ENCODE peak calls at places on chromosomes 3 and 15, in nine cellular contexts. K, Q, Y, C, I, R, G, U and D are unnamed samples.

GRCh38 chr15:39874890-39875549 is 45.0 kb downstream of the GPR176 start:
- DNase-seq in Q (no peak), R (peak), K (peak), C (no peak), U (peak), I (no peak), G (peak), Y (no peak), D (no peak)

GRCh38 chr15:40354408-40355171 is 3.4 kb upstream of the DISP2 start:
- DNase-seq in G (no peak), Y (no peak), I (no peak), Q (no peak), R (no peak), U (peak), K (peak), C (no peak), D (no peak)

GRCh38 chr15:32642667-32643425 is 1.3 kb downstream of the SCG5 start:
- DNase-seq in Y (no peak), G (no peak), U (no peak), I (no peak), K (no peak), C (no peak), Q (no peak), R (no peak), D (no peak)

GRCh38 chr3:142863010-142863787 is 25.7 kb downstream of the PCOLCE2 start:
- DNase-seq in U (no peak), K (peak), G (no peak), C (no peak), Q (no peak), R (no peak), I (no peak), Y (no peak), D (no peak)

GRCh38 chr3:64594129-64594528 is 93.7 kb downstream of the ADAMTS9 start:
- DNase-seq in U (no peak), Q (no peak), G (no peak), Y (no peak), R (no peak), K (no peak), I (no peak), C (peak), D (no peak)

GRCh38 chr3:28761380-28761779 is 412.8 kb upstream of the AZI2 start:
- DNase-seq in I (no peak), R (no peak), C (no peak), K (no peak), G (no peak), U (no peak), Y (no peak), Q (no peak), D (no peak)

GRCh38 chr3:102528727-102529126 is 93.9 kb downstream of the ZPLD1 start:
- DNase-seq in Q (no peak), U (no peak), G (no peak), R (no peak), I (no peak), C (no peak), K (no peak), Y (no peak), D (no peak)

GRCh38 chr3:103083848-103084631 is 649.2 kb downstream of the ZPLD1 start:
- DNase-seq in Q (no peak), G (no peak), U (no peak), C (no peak), Y (no peak), R (no peak), I (no peak), K (no peak), D (no peak)

GRCh38 chr3:72171461-72171860 is 386.5 kb upstream of the PROK2 start:
- DNase-seq in Q (no peak), C (no peak), K (no peak), Y (no peak), I (no peak), R (no peak), G (no peak), U (peak), D (no peak)

GRCh38 chr3:195180490-195181106 is 90.4 kb downstream of the XXYLT1 start:
- DNase-seq in K (no peak), R (no peak), Q (no peak), C (no peak), U (no peak), I (no peak), G (no peak), Y (no peak), D (no peak)

GRCh38 chr3:42014949-42015533 is 53.1 kb upstream of the ULK4 start:
- DNase-seq in C (peak), Q (no peak), R (peak), I (no peak), Y (no peak), G (peak), U (peak), K (peak), D (no peak)

GRCh38 chr3:179688847-179689246 is 36.0 kb downstream of the USP13 start:
- DNase-seq in G (no peak), C (no peak), R (no peak), U (peak), Q (no peak), I (no peak), K (peak), Y (no peak), D (no peak)

GRCh38 chr3:129911261-129911861 is 17.9 kb upstream of the TMCC1 start:
- DNase-seq in R (no peak), I (no peak), C (no peak), U (no peak), Q (no peak), Y (no peak), K (no peak), G (no peak), D (no peak)

GRCh38 chr3:195140816-195141793 is 129.9 kb downstream of the XXYLT1 start:
- DNase-seq in G (no peak), R (no peak), K (no peak), C (no peak), Q (no peak), Y (no peak), I (no peak), U (no peak), D (no peak)

GRCh38 chr3:160869825-160870224 is 113.8 kb downstream of the PPM1L start:
- DNase-seq in G (no peak), U (peak), I (no peak), Y (no peak), K (peak), Q (no peak), C (no peak), R (no peak), D (no peak)

GRCh38 chr15:28127036-28127435 is 27.9 kb upstream of the OCA2 start:
- DNase-seq in U (no peak), R (no peak), Q (no peak), I (no peak), G (no peak), K (no peak), Y (no peak), C (no peak), D (no peak)

GRCh38 chr15:85336870-85337269 is 43.5 kb upstream of the AKAP13 start:
- DNase-seq in K (no peak), R (no peak), Q (no peak), G (no peak), C (no peak), I (no peak), U (no peak), Y (no peak), D (no peak)

GRCh38 chr3:32220006-32220405 is 18.5 kb upstream of the CMTM8 start:
- DNase-seq in C (no peak), R (no peak), Y (no peak), K (peak), I (no peak), G (no peak), Q (no peak), U (no peak), D (no peak)

GRCh38 chr3:153160451-153161137 is 1.4 kb upstream of the RAP2B start:
- DNase-seq in Y (peak), Q (peak), R (peak), G (peak), U (peak), C (peak), K (peak), I (peak), D (peak)

GRCh38 chr3:114362815-114363214 is 69.0 kb downstream of the TIGIT start:
- DNase-seq in Y (no peak), K (peak), I (no peak), G (no peak), R (no peak), C (no peak), Q (no peak), U (peak), D (no peak)

GRCh38 chr3:11367116-11367781 is 95.1 kb downstream of the ATG7 start:
- DNase-seq in R (no peak), U (peak), Y (no peak), K (peak), G (no peak), C (peak), I (no peak), Q (no peak), D (no peak)

GRCh38 chr3:184335661-184336483 is 1.5 kb upstream of the FAM131A start:
- DNase-seq in K (peak), C (peak), R (peak), G (peak), I (peak), Y (peak), Q (peak), U (peak), D (peak)

GRCh38 chr15:45185069-45185779 is 2.5 kb downstream of the SHF start:
- DNase-seq in U (no peak), Y (no peak), C (no peak), K (no peak), G (no peak), R (no peak), Q (no peak), I (no peak), D (no peak)

GRCh38 chr15:42150246-42150970 is 6.0 kb downstream of the PLA2G4F start:
- DNase-seq in I (no peak), G (no peak), U (no peak), R (no peak), C (no peak), K (no peak), Y (no peak), Q (no peak), D (no peak)

GRCh38 chr15:50519740-50520425 is 26.6 kb downstream of the USP50 start:
- DNase-seq in G (no peak), C (no peak), U (no peak), Y (no peak), R (no peak), K (no peak), I (no peak), Q (no peak), D (no peak)

GRCh38 chr3:17820704-17821103 is 78.3 kb upstream of the TBC1D5 start:
- DNase-seq in Q (no peak), K (peak), I (no peak), C (no peak), G (no peak), U (no peak), R (no peak), Y (no peak), D (no peak)

GRCh38 chr3:186461141-186461540 is 83.0 kb downstream of the CRYGS start:
- DNase-seq in R (no peak), Y (no peak), G (no peak), C (no peak), K (peak), Q (no peak), I (no peak), U (peak), D (no peak)

GRCh38 chr15:51088585-51088984 is 6.1 kb downstream of the TNFAIP8L3 start:
- DNase-seq in C (no peak), I (no peak), Y (no peak), Q (no peak), K (no peak), U (no peak), G (no peak), R (no peak), D (no peak)

GRCh38 chr3:12797892-12798558 is 1.5 kb downstream of the CAND2 start:
- DNase-seq in Q (no peak), Y (no peak), R (no peak), U (no peak), G (no peak), I (no peak), K (no peak), C (no peak), D (no peak)

GRCh38 chr3:134766290-134766689 is 28.8 kb upstream of the EPHB1 start:
- DNase-seq in K (no peak), Q (no peak), R (no peak), C (no peak), I (no peak), G (no peak), U (no peak), Y (no peak), D (no peak)

GRCh38 chr3:23763040-23763477 is 42.7 kb upstream of the UBE2E1 start:
- DNase-seq in G (peak), U (no peak), Q (no peak), C (no peak), R (no peak), K (no peak), I (no peak), Y (no peak), D (no peak)

GRCh38 chr3:37902674-37903073 is 41.0 kb downstream of the CTDSPL start:
- DNase-seq in K (no peak), C (no peak), U (no peak), Y (no peak), R (no peak), G (no peak), I (no peak), Q (no peak), D (no peak)

GRCh38 chr15:46900992-46901391 is 816.3 kb upstream of the SEMA6D start:
- DNase-seq in C (no peak), G (no peak), Q (no peak), Y (no peak), U (no peak), R (no peak), K (no peak), I (no peak), D (no peak)

GRCh38 chr15:24696855-24697254 is 21.3 kb downstream of the NPAP1 start:
- DNase-seq in C (no peak), Y (no peak), K (no peak), U (no peak), G (no peak), Q (no peak), R (no peak), I (no peak), D (no peak)